ENCODE peak calls at places on chromosomes 6 and 20, in eight cellular contexts. Y, W, T, F, U, Z, H and O are unnamed samples.

GRCh38 chr6:22036267-22036666 is 260.6 kb downstream of the PRL start:
- DNase-seq in U (no peak), Y (no peak), Z (no peak), F (peak), W (no peak), T (peak), H (no peak), O (no peak)

GRCh38 chr6:143163621-143164020 is 102.9 kb downstream of the AIG1 start:
- DNase-seq in W (no peak), Y (no peak), H (no peak), F (no peak), T (no peak), U (no peak), Z (no peak), O (no peak)

GRCh38 chr20:4369798-4370124 is 351.9 kb upstream of the PRND start:
- DNase-seq in W (no peak), Y (no peak), F (no peak), T (no peak), U (no peak), Z (no peak), H (no peak), O (no peak)

GRCh38 chr20:33076662-33077398 is 2.6 kb upstream of the BPIFB4 start:
- DNase-seq in T (peak), U (no peak), F (no peak), Z (no peak), W (no peak), H (no peak), Y (no peak), O (no peak)

GRCh38 chr6:33430991-33431879 is 11.4 kb downstream of the SYNGAP1 start:
- DNase-seq in H (peak), Y (peak), W (peak), Z (peak), U (peak), T (peak), F (no peak), O (no peak)

GRCh38 chr20:41510224-41510623 is 108.0 kb downstream of the CHD6 start:
- DNase-seq in Z (no peak), H (no peak), W (no peak), T (no peak), Y (no peak), F (no peak), U (no peak), O (peak)

GRCh38 chr6:87501809-87502572 is 29.2 kb downstream of the SLC35A1 start:
- DNase-seq in W (no peak), F (no peak), U (no peak), Z (no peak), Y (no peak), T (no peak), H (no peak), O (no peak)

GRCh38 chr20:53636725-53637097 is 43.1 kb upstream of the ZNF217 start:
- DNase-seq in H (no peak), T (no peak), Z (no peak), Y (no peak), F (no peak), W (no peak), U (no peak), O (no peak)

GRCh38 chr6:37517411-37517812 is 17.7 kb upstream of the CCDC167 start:
- DNase-seq in T (no peak), H (no peak), Z (no peak), Y (no peak), U (peak), W (no peak), F (no peak), O (peak)

GRCh38 chr6:158703121-158703839 is 53.4 kb downstream of the SYTL3 start:
- DNase-seq in Y (no peak), Z (no peak), F (no peak), U (no peak), H (no peak), W (peak), T (no peak), O (no peak)

GRCh38 chr20:44705364-44706094 is 9.6 kb upstream of the CCN5 start:
- DNase-seq in F (no peak), U (no peak), T (no peak), Y (no peak), W (no peak), H (no peak), Z (no peak), O (no peak)

GRCh38 chr6:35228483-35228882 is 14.7 kb downstream of the SCUBE3 start:
- DNase-seq in T (no peak), W (no peak), Z (no peak), H (no peak), U (no peak), F (no peak), Y (no peak), O (no peak)

GRCh38 chr20:48535556-48535955 is 292.2 kb downstream of the PREX1 start:
- DNase-seq in U (no peak), Z (no peak), W (no peak), Y (no peak), T (no peak), F (no peak), H (no peak), O (no peak)

GRCh38 chr6:113719545-113719944 is 137.6 kb upstream of the MARCKS start:
- DNase-seq in W (no peak), Y (peak), H (peak), Z (peak), F (no peak), U (peak), T (no peak), O (peak)

GRCh38 chr6:106339334-106340029 is 13.9 kb upstream of the ATG5 start:
- DNase-seq in Y (peak), T (peak), F (no peak), Z (peak), H (peak), U (peak), W (no peak), O (peak)

GRCh38 chr6:115195239-115195638 is 852.4 kb upstream of the HS3ST5 start:
- DNase-seq in Y (no peak), Z (no peak), H (no peak), U (no peak), T (no peak), F (no peak), W (no peak), O (no peak)

GRCh38 chr6:10424005-10424404 is 9.1 kb upstream of the TFAP2A start:
- DNase-seq in U (no peak), H (no peak), T (no peak), Z (no peak), Y (no peak), W (no peak), F (no peak), O (no peak)

GRCh38 chr6:28896505-28897392 is 27.0 kb downstream of the TRIM27 start:
- DNase-seq in W (peak), Z (peak), T (peak), H (peak), Y (peak), F (peak), U (peak), O (no peak)

GRCh38 chr20:53517146-53517545 is 76.5 kb downstream of the ZNF217 start:
- DNase-seq in W (no peak), T (peak), Y (no peak), H (peak), Z (no peak), U (peak), F (no peak), O (no peak)

GRCh38 chr6:40907198-40907701 is 131.8 kb downstream of the UNC5CL start:
- DNase-seq in T (no peak), Y (peak), W (no peak), H (no peak), Z (peak), U (peak), F (no peak), O (peak)

GRCh38 chr20:13322621-13323020 is 101.5 kb downstream of the ISM1 start:
- DNase-seq in T (no peak), U (no peak), F (no peak), Y (no peak), H (no peak), W (no peak), Z (no peak), O (no peak)

GRCh38 chr20:31440012-31440659 is at the start of gene DEFB123:
- DNase-seq in Y (no peak), Z (no peak), W (no peak), H (no peak), F (no peak), U (no peak), T (no peak), O (no peak)

GRCh38 chr6:28537509-28538140 is 11.9 kb downstream of the GPX5 start:
- DNase-seq in U (peak), Z (no peak), T (peak), W (no peak), Y (peak), F (no peak), H (peak), O (peak)

GRCh38 chr6:133512410-133513016 is 271.4 kb downstream of the EYA4 start:
- DNase-seq in U (peak), W (no peak), T (peak), Z (peak), Y (peak), H (peak), F (no peak), O (peak)

GRCh38 chr20:24589845-24590192 is 120.4 kb downstream of the SYNDIG1 start:
- DNase-seq in T (no peak), H (no peak), F (no peak), Z (no peak), U (no peak), W (no peak), Y (no peak), O (no peak)

GRCh38 chr20:23889775-23890187 is 10.2 kb upstream of the CST5 start:
- DNase-seq in H (peak), W (peak), U (peak), Y (peak), T (peak), Z (peak), F (peak), O (peak)

GRCh38 chr20:34570859-34571306 is 12.4 kb downstream of the MAP1LC3A start:
- DNase-seq in U (peak), Z (peak), T (no peak), F (no peak), H (peak), Y (peak), W (no peak), O (peak)

GRCh38 chr6:20497200-20497820 is 36.9 kb upstream of the CDKAL1 start:
- DNase-seq in W (no peak), T (no peak), U (peak), H (peak), Z (peak), F (no peak), Y (peak), O (peak)

GRCh38 chr20:58228103-58228483 is 360 bp downstream of the ANKRD60 start:
- DNase-seq in U (peak), T (no peak), F (no peak), Z (peak), W (no peak), Y (no peak), H (no peak), O (no peak)

GRCh38 chr6:145895802-145896201 is 68.4 kb downstream of the SHPRH start:
- DNase-seq in Y (peak), T (no peak), H (no peak), Z (peak), F (no peak), W (no peak), U (peak), O (no peak)

GRCh38 chr20:20491110-20491783 is 123.3 kb downstream of the INSM1 start:
- DNase-seq in Z (peak), H (no peak), F (no peak), T (no peak), W (no peak), U (peak), Y (peak), O (peak)

GRCh38 chr6:122388945-122389344 is 10.5 kb upstream of the HSF2 start:
- DNase-seq in U (no peak), H (no peak), Z (no peak), Y (no peak), T (no peak), W (no peak), F (no peak), O (no peak)

GRCh38 chr6:73516712-73517489 is 3.9 kb downstream of the EEF1A1 start:
- DNase-seq in U (peak), W (no peak), Y (peak), Z (peak), T (no peak), H (no peak), F (no peak), O (no peak)
- H3K4me3 ChIP-seq in U (peak), W (peak), Y (peak), Z (peak), T (no peak), H (peak), F (no peak), O (peak)

DNA sequence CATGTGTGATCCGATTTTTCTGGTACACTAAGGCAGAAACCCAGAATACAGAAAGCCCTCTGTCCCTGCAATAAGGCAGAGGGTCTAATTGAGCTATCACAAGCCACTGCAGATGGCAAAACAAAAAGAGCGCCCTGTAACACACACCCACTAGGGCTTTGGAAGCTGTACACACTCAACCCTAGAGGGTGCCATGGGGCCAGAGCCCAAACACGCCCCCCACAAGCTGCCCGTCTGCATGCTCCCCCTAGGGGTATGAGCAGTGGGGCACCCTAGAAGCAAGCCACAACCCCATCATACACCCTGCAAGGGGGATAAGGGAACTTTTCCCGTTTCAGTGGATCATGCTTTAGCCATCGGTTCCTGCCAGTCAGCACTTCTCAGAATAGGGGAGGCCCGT is 62.2 kb upstream of the PDE10A start:
- DNase-seq in U (no peak), Y (no peak), Z (no peak), H (no peak), W (no peak), F (no peak), T (no peak), O (no peak)
- TF ChIP-seq CTCF in U (no peak), Y (no peak), Z (no peak), H (peak), W (peak), F (no peak), T (no peak), O (no peak)

DNA sequence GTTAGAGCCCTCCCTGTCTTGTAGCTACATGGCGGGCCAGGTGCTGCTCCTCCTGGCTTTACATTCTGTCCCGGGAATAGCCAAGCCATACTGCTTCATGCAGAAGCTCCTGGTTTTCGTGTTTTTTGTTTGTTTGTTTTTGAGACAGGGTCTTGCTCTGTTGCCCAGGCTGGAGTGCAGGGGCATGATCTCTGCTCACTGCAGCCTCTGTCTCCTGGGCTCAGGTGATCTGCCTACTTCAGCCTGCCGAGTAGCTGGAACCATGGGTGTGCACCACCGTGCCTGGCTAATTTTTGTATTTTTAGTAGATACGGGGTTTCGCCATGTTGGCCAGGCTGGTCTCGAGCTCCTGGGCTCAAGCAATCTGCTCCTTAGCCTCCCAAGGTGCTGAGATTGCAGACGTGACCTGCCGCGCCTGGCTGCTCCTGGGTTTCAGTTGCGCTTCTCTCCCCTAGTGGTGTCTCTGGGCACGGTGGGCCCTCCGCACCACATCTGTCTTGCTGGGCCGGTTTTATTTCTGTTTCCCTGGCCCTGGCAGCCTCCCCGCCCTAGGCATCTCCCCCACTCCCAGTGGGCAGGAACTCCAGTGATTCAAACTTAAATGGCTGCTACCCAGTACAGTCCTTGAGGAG is 12.9 kb downstream of the CDYL start:
- DNase-seq in Z (no peak), Y (no peak), T (no peak), F (no peak), W (no peak), H (no peak), U (no peak), O (no peak)
- H3K4me3 ChIP-seq in Z (no peak), Y (no peak), T (no peak), F (no peak), W (no peak), H (no peak), U (no peak), O (no peak)

GRCh38 chr6:45419574-45420082 is 41.9 kb upstream of the SUPT3H start:
- DNase-seq in H (peak), W (peak), Y (no peak), U (peak), Z (peak), T (peak), F (peak), O (peak)
- TF ChIP-seq CTCF in H (peak), W (peak), Y (no peak), U (no peak), Z (peak), T (peak), F (no peak), O (no peak)

GRCh38 chr20:15673206-15673605 is 900.0 kb downstream of the KIF16B start:
- DNase-seq in Z (peak), U (peak), H (peak), W (no peak), F (no peak), Y (peak), T (no peak), O (peak)

GRCh38 chr20:15676815-15677214 is 896.4 kb downstream of the KIF16B start:
- DNase-seq in T (no peak), Y (no peak), U (no peak), F (no peak), Z (no peak), W (no peak), H (no peak), O (no peak)

GRCh38 chr20:15675151-15675550 is 898.1 kb downstream of the KIF16B start:
- DNase-seq in U (no peak), Y (no peak), F (no peak), Z (no peak), H (no peak), W (no peak), T (no peak), O (no peak)

GRCh38 chr20:15675813-15676484 is 897.3 kb downstream of the KIF16B start:
- DNase-seq in U (no peak), T (no peak), H (no peak), W (no peak), Z (no peak), F (no peak), Y (no peak), O (no peak)

GRCh38 chr20:15674253-15675145 is 898.7 kb downstream of the KIF16B start:
- DNase-seq in Y (no peak), F (no peak), U (peak), H (no peak), Z (no peak), T (no peak), W (no peak), O (no peak)
- H3K4me3 ChIP-seq in Y (no peak), F (no peak), U (no peak), H (no peak), Z (no peak), T (no peak), W (no peak), O (no peak)

GRCh38 chr6:1312193-1312443 is 220 bp downstream of the FOXQ1 start:
- DNase-seq in Y (no peak), H (no peak), F (no peak), T (no peak), Z (no peak), U (no peak), W (no peak), O (no peak)

GRCh38 chr6:1313755-1314503 is 2.0 kb downstream of the FOXQ1 start:
- DNase-seq in U (no peak), T (peak), W (no peak), Y (no peak), H (no peak), Z (no peak), F (peak), O (peak)

GRCh38 chr6:1313364-1313754 is 1.5 kb downstream of the FOXQ1 start:
- DNase-seq in W (no peak), Y (no peak), F (no peak), H (no peak), Z (no peak), U (no peak), T (no peak), O (no peak)

GRCh38 chr6:1311400-1312192 is at the start of gene FOXQ1:
- DNase-seq in H (no peak), W (no peak), F (peak), U (peak), Y (peak), T (peak), Z (no peak), O (peak)

GRCh38 chr6:1312444-1313363 is 806 bp downstream of the FOXQ1 start:
- DNase-seq in U (no peak), W (no peak), H (no peak), Z (no peak), T (peak), F (peak), Y (no peak), O (peak)
- TF ChIP-seq CTCF in U (no peak), W (no peak), H (peak), Z (no peak), T (peak), F (no peak), Y (no peak), O (no peak)